ENCODE peak calls at places on chromosome 13, in five cellular contexts. W is NCI-H1436 treated with DMSO at 0.1 percent for 48 hours, T is neural crest cell, N is GM10248, A is left colon. X is an unnamed sample.

GRCh38 chr13:38159710-38160109 is 189.9 kb upstream of the UFM1 start:
- DNase-seq in T (no peak), A (no peak), N (no peak), W (no peak), X (no peak)

GRCh38 chr13:102757006-102757405 is 16.6 kb downstream of the TEX30 start:
- DNase-seq in T (no peak), N (no peak), A (no peak), W (no peak), X (no peak)

GRCh38 chr13:112885782-112886268 is 83.2 kb upstream of the MCF2L start:
- DNase-seq in N (no peak), T (peak), A (peak), W (no peak), X (no peak)

GRCh38 chr13:85076343-85076742 is 722.9 kb downstream of the SLITRK6 start:
- DNase-seq in A (no peak), T (no peak), N (no peak), W (no peak), X (no peak)

GRCh38 chr13:73366241-73366640 is 307.4 kb downstream of the KLF5 start:
- DNase-seq in A (no peak), T (no peak), N (no peak), W (no peak), X (no peak)

GRCh38 chr13:45196091-45196490 is 4.8 kb downstream of the KCTD4 start:
- DNase-seq in W (no peak), N (no peak), T (no peak), A (no peak), X (no peak)

GRCh38 chr13:111202745-111203144 is 87.6 kb downstream of the ARHGEF7 start:
- DNase-seq in A (no peak), N (peak), T (no peak), W (no peak), X (no peak)

GRCh38 chr13:93460005-93460404 is 233.4 kb downstream of the GPC6 start:
- DNase-seq in A (no peak), W (no peak), T (no peak), N (no peak), X (no peak)

GRCh38 chr13:23753523-23753922 is 135.7 kb downstream of the MIPEP start:
- DNase-seq in A (no peak), N (no peak), T (no peak), W (no peak), X (no peak)